ENCODE peak calls at places on chromosomes 13 and 19, in six cellular contexts. Q, G, D, R, J and K are unnamed samples.

GRCh38 chr19:1953441-1954094 is 12.6 kb downstream of the CSNK1G2 start:
- DNase-seq in Q (no peak), G (no peak), D (no peak), R (no peak), J (no peak), K (no peak)

GRCh38 chr13:101623469-101624209 is 171.2 kb downstream of the ITGBL1 start:
- DNase-seq in Q (peak), G (no peak), D (no peak), R (no peak), J (no peak), K (no peak)

GRCh38 chr19:7478173-7478842 is 10.5 kb downstream of the PEX11G start:
- DNase-seq in Q (peak), G (no peak), D (no peak), R (no peak), J (no peak), K (no peak)

GRCh38 chr13:64305246-64305645 is 2889.6 kb upstream of the PCDH20 start:
- DNase-seq in Q (peak), G (no peak), D (no peak), R (no peak), J (no peak), K (no peak)

GRCh38 chr19:53463263-53463662 is 4.3 kb upstream of the ZNF813 start:
- DNase-seq in Q (peak), G (no peak), D (peak), R (no peak), J (peak), K (no peak)

GRCh38 chr13:21675095-21676007 is 4.5 kb downstream of the FGF9 start:
- DNase-seq in Q (no peak), G (no peak), D (peak), R (peak), J (no peak), K (no peak)

GRCh38 chr13:34942732-34943674 is 933 bp downstream of the NBEA start:
- DNase-seq in Q (no peak), G (no peak), D (peak), R (peak), J (no peak), K (no peak)

GRCh38 chr13:28140433-28141125 is 2.2 kb downstream of the PAN3 start:
- DNase-seq in Q (no peak), G (no peak), D (no peak), R (no peak), J (no peak), K (peak)

GRCh38 chr19:27876489-27876888 is 1336.5 kb downstream of the UQCRFS1 start:
- DNase-seq in Q (no peak), G (no peak), D (no peak), R (no peak), J (no peak), K (no peak)

GRCh38 chr19:14006766-14007562 is 844 bp upstream of the RFX1 start:
- DNase-seq in Q (no peak), G (no peak), D (peak), R (peak), J (peak), K (no peak)

GRCh38 chr13:46830405-46831005 is 33.5 kb upstream of the ESD start:
- DNase-seq in Q (no peak), G (no peak), D (no peak), R (no peak), J (no peak), K (no peak)

GRCh38 chr13:77299587-77299986 is 27.3 kb downstream of the MYCBP2 start:
- DNase-seq in Q (no peak), G (no peak), D (no peak), R (no peak), J (no peak), K (no peak)

GRCh38 chr19:15177269-15178116 is 23.3 kb downstream of the NOTCH3 start:
- DNase-seq in Q (peak), G (no peak), D (peak), R (peak), J (peak), K (no peak)

GRCh38 chr13:30346159-30346788 is 38.9 kb upstream of the KATNAL1 start:
- DNase-seq in Q (no peak), G (no peak), D (no peak), R (peak), J (no peak), K (no peak)

GRCh38 chr13:92735909-92736308 is 490.7 kb upstream of the GPC6 start:
- DNase-seq in Q (no peak), G (no peak), D (no peak), R (no peak), J (no peak), K (no peak)

GRCh38 chr19:571127-571974 is 1.0 kb upstream of the BSG start:
- DNase-seq in Q (no peak), G (no peak), D (no peak), R (peak), J (peak), K (no peak)

GRCh38 chr19:12847159-12848139 is 9.1 kb downstream of the MAST1 start:
- DNase-seq in Q (peak), G (peak), D (peak), R (peak), J (peak), K (peak)

DNA sequence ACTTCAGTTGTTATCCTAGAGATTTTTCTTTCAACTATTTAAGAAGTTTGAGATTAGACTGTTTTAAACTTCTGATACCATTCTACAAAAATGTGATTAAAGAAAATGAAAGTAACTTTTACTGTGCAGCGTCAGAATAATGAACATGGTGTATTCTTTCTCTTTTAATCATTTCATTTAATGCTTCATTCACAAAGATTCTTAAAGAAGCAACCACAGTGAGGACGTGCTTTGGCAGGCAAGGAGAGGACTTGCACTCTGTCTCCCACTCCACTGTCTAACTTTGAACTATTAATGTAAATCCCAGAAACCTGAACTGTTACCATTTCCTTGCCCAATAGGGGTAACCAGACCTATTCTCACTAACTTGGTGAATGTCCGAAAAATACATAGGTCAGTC is 137.0 kb downstream of the KCNRG start:
- DNase-seq in Q (peak), G (no peak), D (no peak), R (no peak), J (no peak), K (no peak)
- H3K4me3 ChIP-seq in Q (no peak), G (peak), D (no peak), R (no peak), J (no peak), K (peak)

GRCh38 chr19:35117017-35117570 is 1.5 kb downstream of the FXYD3 start:
- DNase-seq in Q (no peak), G (no peak), D (no peak), R (no peak), J (no peak), K (no peak)
- H3K4me3 ChIP-seq in Q (no peak), G (no peak), D (no peak), R (no peak), J (no peak), K (no peak)

GRCh38 chr19:3765121-3765520 is 2.6 kb downstream of the MRPL54 start:
- DNase-seq in Q (no peak), G (no peak), D (no peak), R (no peak), J (no peak), K (no peak)
- H3K4me3 ChIP-seq in Q (no peak), G (no peak), D (no peak), R (no peak), J (no peak), K (no peak)

DNA sequence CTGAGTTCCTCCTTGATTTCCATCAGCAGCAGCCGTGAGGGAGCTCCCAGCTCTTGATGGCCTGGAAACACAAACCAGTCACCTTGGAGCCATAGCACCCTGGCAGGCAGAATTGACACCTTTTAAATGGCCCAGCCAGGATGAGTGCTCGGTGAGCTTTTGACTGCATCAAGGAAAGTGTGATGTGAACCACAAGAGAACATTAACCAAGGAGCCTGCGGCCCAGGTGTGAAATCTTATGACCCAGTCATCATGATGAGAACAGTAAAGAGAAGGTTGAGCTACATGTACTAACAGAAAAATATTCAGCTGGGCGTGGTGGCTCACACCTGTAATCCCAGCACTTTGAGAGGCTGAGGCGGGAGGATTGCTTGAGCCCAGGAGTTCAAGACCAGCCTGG is 22.8 kb downstream of the SUGP2 start:
- DNase-seq in Q (no peak), G (no peak), D (no peak), R (no peak), J (no peak), K (no peak)
- H3K4me3 ChIP-seq in Q (no peak), G (no peak), D (no peak), R (no peak), J (no peak), K (no peak)

DNA sequence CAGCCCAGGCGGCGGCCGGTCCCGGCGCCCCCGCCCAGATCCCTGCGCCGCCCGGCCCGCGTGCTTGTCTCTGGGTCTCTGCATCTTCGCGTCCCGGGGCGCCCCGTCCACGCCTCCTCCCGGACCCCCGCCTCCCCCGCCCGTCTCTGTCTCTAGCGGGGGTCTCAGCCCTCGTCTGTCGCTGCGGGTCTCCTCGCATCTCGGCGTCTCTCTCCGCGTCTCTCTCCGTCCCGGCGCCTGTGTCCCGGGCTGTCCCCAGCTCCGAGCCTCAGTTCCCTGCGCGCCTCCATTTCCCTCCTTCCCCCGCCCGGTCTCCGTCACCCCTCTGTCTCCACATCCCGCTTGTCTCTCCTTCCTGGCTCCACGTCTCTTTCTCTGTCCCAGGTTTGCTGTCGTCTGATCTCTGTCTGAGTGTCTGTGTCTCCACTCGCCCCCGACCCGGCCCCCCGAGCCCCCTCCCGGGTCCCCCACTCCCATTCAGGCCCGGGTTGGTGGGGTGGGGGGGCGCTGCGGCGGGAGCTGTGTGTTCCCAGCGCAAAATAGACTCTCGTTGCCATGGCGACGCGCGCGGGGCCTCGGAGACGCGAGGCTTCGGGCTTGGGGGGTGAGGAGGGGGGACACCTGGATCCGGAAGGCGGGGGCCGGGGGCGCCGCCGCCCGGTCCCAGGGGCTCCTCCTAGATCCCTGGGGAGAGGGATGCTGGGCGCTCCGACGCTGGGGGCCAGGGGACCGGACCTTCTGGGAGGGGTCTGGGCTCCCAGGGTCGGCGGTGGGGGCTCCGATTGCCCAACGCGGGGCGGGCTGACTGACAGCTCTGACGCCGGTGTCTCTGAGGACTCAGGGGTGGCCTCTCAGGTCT is 8.7 kb upstream of the SHISA7 start:
- DNase-seq in Q (no peak), G (no peak), D (no peak), R (no peak), J (peak), K (no peak)
- H3K4me3 ChIP-seq in Q (no peak), G (peak), D (peak), R (no peak), J (peak), K (no peak)